ENCODE peak calls at places on chromosome 17, in five cellular contexts. One of them, this sample, is unnamed.

GRCh38 chr17:80107231-80108021 is 6.0 kb downstream of the GAA start:
- DNase-seq in OCI-M1: no peak
- DNase-seq in ovary: peak
- DNase-seq in endothelial cell: no peak
- DNase-seq in NCI-H2081: no peak
- DNase-seq in this sample: no peak

GRCh38 chr17:197352-197751 is 15.9 kb upstream of the DOC2B start:
- DNase-seq in OCI-M1: no peak
- DNase-seq in ovary: no peak
- DNase-seq in endothelial cell: no peak
- DNase-seq in NCI-H2081: no peak
- DNase-seq in this sample: no peak

GRCh38 chr17:2395258-2396170 is 5.3 kb downstream of the MNT start:
- DNase-seq in OCI-M1: peak
- DNase-seq in ovary: peak
- DNase-seq in endothelial cell: no peak
- DNase-seq in NCI-H2081: peak
- DNase-seq in this sample: peak

GRCh38 chr17:51389875-51390274 is 129.5 kb downstream of the UTP18 start:
- DNase-seq in OCI-M1: no peak
- DNase-seq in ovary: no peak
- DNase-seq in endothelial cell: no peak
- DNase-seq in NCI-H2081: no peak
- DNase-seq in this sample: no peak

GRCh38 chr17:5508855-5509254 is 22.5 kb downstream of the MIS12 start:
- DNase-seq in OCI-M1: no peak
- DNase-seq in ovary: no peak
- DNase-seq in endothelial cell: no peak
- DNase-seq in NCI-H2081: no peak
- DNase-seq in this sample: no peak

GRCh38 chr17:7885357-7886226 is 3.0 kb upstream of the CHD3 start:
- DNase-seq in OCI-M1: peak
- DNase-seq in ovary: peak
- DNase-seq in endothelial cell: peak
- DNase-seq in NCI-H2081: peak
- DNase-seq in this sample: peak

GRCh38 chr17:41345992-41346391 is 4.6 kb downstream of the KRT33A start:
- DNase-seq in OCI-M1: no peak
- DNase-seq in ovary: no peak
- DNase-seq in endothelial cell: no peak
- DNase-seq in NCI-H2081: no peak
- DNase-seq in this sample: no peak

GRCh38 chr17:81294512-81295030 is 536 bp downstream of the SLC38A10 start:
- DNase-seq in OCI-M1: peak
- DNase-seq in ovary: peak
- DNase-seq in endothelial cell: peak
- DNase-seq in NCI-H2081: no peak
- DNase-seq in this sample: peak

GRCh38 chr17:55089955-55090573 is 121.5 kb downstream of the STXBP4 start:
- DNase-seq in OCI-M1: peak
- DNase-seq in ovary: no peak
- DNase-seq in endothelial cell: no peak
- DNase-seq in NCI-H2081: peak
- DNase-seq in this sample: peak

GRCh38 chr17:5584971-5585794 is 874 bp upstream of the NLRP1 start:
- DNase-seq in OCI-M1: no peak
- DNase-seq in ovary: no peak
- DNase-seq in endothelial cell: no peak
- DNase-seq in NCI-H2081: no peak
- DNase-seq in this sample: peak

GRCh38 chr17:29368926-29369325 is 21.2 kb upstream of the TAOK1 start:
- DNase-seq in OCI-M1: no peak
- DNase-seq in ovary: no peak
- DNase-seq in endothelial cell: no peak
- DNase-seq in NCI-H2081: no peak
- DNase-seq in this sample: no peak

GRCh38 chr17:80122026-80122575 is 20.7 kb downstream of the GAA start:
- DNase-seq in OCI-M1: no peak
- DNase-seq in ovary: no peak
- DNase-seq in endothelial cell: no peak
- DNase-seq in NCI-H2081: no peak
- DNase-seq in this sample: no peak

GRCh38 chr17:63694229-63694973 is 5.5 kb downstream of the LIMD2 start:
- DNase-seq in OCI-M1: no peak
- DNase-seq in ovary: no peak
- DNase-seq in endothelial cell: no peak
- DNase-seq in NCI-H2081: no peak
- DNase-seq in this sample: no peak

This sample was measured in ACHN.